ENCODE peak calls at places on chromosomes 3 and 15, in seven cellular contexts. S, E, X, H, O, R and D are unnamed samples.

GRCh38 chr3:111723293-111723963 is 128.3 kb upstream of the ZBED2 start:
- DNase-seq in S (peak; percentile 93), E (no peak), X (no peak), H (no peak), O (peak; percentile 92), R (no peak), D (no peak)

GRCh38 chr15:45183001-45183400 is 4.8 kb downstream of the SHF start:
- DNase-seq in S (no peak), E (no peak), X (no peak), H (no peak), O (no peak), R (no peak), D (peak; percentile 31)

GRCh38 chr3:53900666-53901331 is 9.1 kb upstream of the SELENOK start:
- DNase-seq in S (no peak), E (no peak), X (peak; percentile 64), H (no peak), O (no peak), R (no peak), D (no peak)

GRCh38 chr3:23113455-23114171 is 89.5 kb upstream of the UBE2E2 start:
- DNase-seq in S (peak; percentile 82), E (no peak), X (no peak), H (no peak), O (peak; percentile 68), R (peak; percentile 66), D (no peak)

GRCh38 chr3:98501863-98502262 is 4.4 kb downstream of the OR5K2 start:
- DNase-seq in S (no peak), E (no peak), X (no peak), H (no peak), O (no peak), R (peak; percentile 19), D (no peak)

GRCh38 chr3:52524752-52525661 is 8.7 kb downstream of the NT5DC2 start:
- DNase-seq in S (no peak), E (peak; percentile 73), X (no peak), H (no peak), O (no peak), R (no peak), D (no peak)

GRCh38 chr3:107969994-107970896 is 120.6 kb downstream of the CD47 start:
- DNase-seq in S (peak; percentile 85), E (no peak), X (peak; percentile 39), H (no peak), O (peak; percentile 98), R (no peak), D (peak; percentile 61)

GRCh38 chr15:59885832-59886231 is 118.3 kb upstream of the FOXB1 start:
- DNase-seq in S (peak; percentile 6), E (no peak), X (no peak), H (no peak), O (peak; percentile 11), R (peak; percentile 90), D (no peak)

GRCh38 chr3:128698211-128699011 is 27.6 kb upstream of the RAB7A start:
- DNase-seq in S (peak; percentile 10), E (peak; percentile 71), X (peak; percentile 35), H (no peak), O (peak; percentile 18), R (peak; percentile 33), D (peak; percentile 75)

GRCh38 chr3:128506721-128507120 is 13.7 kb upstream of the GATA2 start:
- DNase-seq in S (no peak), E (no peak), X (no peak), H (no peak), O (no peak), R (no peak), D (no peak)

GRCh38 chr3:146968204-146968651 is 363.1 kb upstream of the PLSCR5 start:
- DNase-seq in S (peak; percentile 89), E (no peak), X (no peak), H (no peak), O (peak; percentile 76), R (peak; percentile 17), D (no peak)

GRCh38 chr3:129064969-129065726 is 4.6 kb downstream of the GP9 start:
- DNase-seq in S (no peak), E (no peak), X (peak; percentile 81), H (no peak), O (no peak), R (no peak), D (no peak)

GRCh38 chr15:41992151-41992802 is 19.9 kb upstream of the EHD4 start:
- DNase-seq in S (no peak), E (peak; percentile 34), X (no peak), H (no peak), O (no peak), R (no peak), D (no peak)

GRCh38 chr3:50587806-50588758 is 18.8 kb downstream of the HEMK1 start:
- DNase-seq in S (no peak), E (peak; percentile 59), X (no peak), H (no peak), O (no peak), R (no peak), D (no peak)

GRCh38 chr15:89514186-89514585 is 17.8 kb upstream of the RHCG start:
- DNase-seq in S (no peak), E (no peak), X (no peak), H (no peak), O (no peak), R (no peak), D (no peak)

GRCh38 chr15:40336129-40337122 is 4.3 kb downstream of the CCDC9B start:
- DNase-seq in S (no peak), E (no peak), X (peak; percentile 28), H (no peak), O (no peak), R (no peak), D (no peak)

GRCh38 chr3:138593488-138594149 is 441 bp downstream of the CEP70 start:
- DNase-seq in S (no peak), E (no peak), X (peak; percentile 35), H (no peak), O (no peak), R (peak; percentile 39), D (peak; percentile 43)

GRCh38 chr3:122189357-122189756 is 5.9 kb downstream of the CASR start:
- DNase-seq in S (no peak), E (no peak), X (no peak), H (no peak), O (no peak), R (no peak), D (no peak)

GRCh38 chr3:186757686-186758220 is 25.6 kb upstream of the EIF4A2 start:
- DNase-seq in S (no peak), E (no peak), X (no peak), H (no peak), O (no peak), R (peak; percentile 14), D (no peak)

GRCh38 chr3:196149922-196150321 is 61.3 kb downstream of the ZDHHC19 start:
- DNase-seq in S (no peak), E (no peak), X (no peak), H (no peak), O (no peak), R (no peak), D (no peak)

GRCh38 chr3:152402698-152403456 is 134.1 kb downstream of the MBNL1 start:
- DNase-seq in S (no peak), E (no peak), X (no peak), H (no peak), O (no peak), R (no peak), D (no peak)

GRCh38 chr3:4425055-4425454 is 42.0 kb downstream of the SUMF1 start:
- DNase-seq in S (no peak), E (no peak), X (no peak), H (no peak), O (no peak), R (no peak), D (no peak)

GRCh38 chr3:120608506-120608905 is 12.4 kb downstream of the NDUFB4 start:
- DNase-seq in S (no peak), E (no peak), X (no peak), H (no peak), O (no peak), R (no peak), D (no peak)

GRCh38 chr15:41621200-41622193 is 38.7 kb upstream of the MGA start:
- DNase-seq in S (peak; percentile 77), E (peak; percentile 91), X (peak; percentile 83), H (peak; percentile 69), O (peak; percentile 88), R (peak; percentile 97), D (peak; percentile 77)

GRCh38 chr3:152474585-152474984 is 205.9 kb downstream of the MBNL1 start:
- DNase-seq in S (peak; percentile 90), E (no peak), X (no peak), H (no peak), O (peak; percentile 94), R (peak; percentile 42), D (peak; percentile 54)

GRCh38 chr3:188788621-188789081 is 383.1 kb upstream of the TPRG1 start:
- DNase-seq in S (peak; percentile 84), E (no peak), X (no peak), H (peak; percentile 7), O (peak; percentile 96), R (peak; percentile 21), D (no peak)

GRCh38 chr3:46812237-46812791 is 50.9 kb downstream of the MYL3 start:
- DNase-seq in S (peak; percentile 18), E (peak; percentile 80), X (peak; percentile 78), H (peak; percentile 53), O (peak; percentile 39), R (peak; percentile 68), D (peak; percentile 53)

GRCh38 chr3:192915306-192915705 is 2.4 kb downstream of the MB21D2 start:
- DNase-seq in S (peak; percentile 68), E (no peak), X (no peak), H (no peak), O (peak; percentile 59), R (no peak), D (peak; percentile 54)
- TF ChIP-seq CTCF in S (peak; percentile 50), E (no peak), X (no peak), H (no peak), O (peak; percentile 34), R (no peak), D (no peak)

GRCh38 chr3:170387952-170388351 is 30.4 kb downstream of the SKIL start:
- DNase-seq in S (peak; percentile 45), E (no peak), X (no peak), H (no peak), O (peak; percentile 67), R (no peak), D (no peak)
- TF ChIP-seq CTCF in S (peak; percentile 31), E (no peak), X (no peak), H (no peak), O (peak; percentile 9), R (no peak), D (no peak)

DNA sequence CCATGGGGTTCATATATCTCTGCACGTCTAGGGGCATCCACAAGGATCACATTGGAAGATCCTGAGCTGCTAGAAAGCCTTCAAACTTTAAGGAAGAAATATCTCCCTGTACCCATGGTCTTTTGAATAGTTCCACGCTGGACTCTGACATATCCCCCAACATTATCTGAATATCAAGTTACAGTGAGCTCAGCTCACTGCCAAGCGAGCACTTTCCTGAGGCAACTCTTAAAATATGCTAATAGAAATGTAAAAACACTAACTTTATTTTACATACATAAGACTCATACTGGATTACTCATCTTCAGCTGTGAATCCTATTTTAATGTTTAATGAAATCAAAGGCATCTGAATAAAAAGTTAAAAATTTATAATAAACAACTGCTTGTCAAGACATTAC is 420.2 kb upstream of the CCDC54 start:
- DNase-seq in S (peak; percentile 34), E (no peak), X (no peak), H (no peak), O (no peak), R (no peak), D (no peak)
- TF ChIP-seq CTCF in S (no peak), E (no peak), X (no peak), H (no peak), O (no peak), R (no peak), D (no peak)

GRCh38 chr3:167251678-167252077 is 128.4 kb downstream of the ZBBX start:
- DNase-seq in S (no peak), E (no peak), X (no peak), H (no peak), O (no peak), R (no peak), D (no peak)

GRCh38 chr3:167241048-167241845 is 138.8 kb downstream of the ZBBX start:
- DNase-seq in S (no peak), E (no peak), X (no peak), H (no peak), O (no peak), R (peak; percentile 6), D (no peak)

GRCh38 chr3:167246252-167246651 is 133.8 kb downstream of the ZBBX start:
- DNase-seq in S (no peak), E (no peak), X (no peak), H (no peak), O (no peak), R (no peak), D (no peak)
- TF ChIP-seq CTCF in S (no peak), E (no peak), X (no peak), H (no peak), O (no peak), R (no peak), D (no peak)